ENCODE peak calls at places on chromosomes 11 and 22, in four cellular contexts. B is PC-3; X is naive thymus-derived CD4-positive, alpha-beta T cell; D is IMR-90. H is an unnamed sample.
A peak's percentile ranks its signal among the peaks of the same experiment; 100 is the strongest.

GRCh38 chr11:36311926-36312592 is 16.0 kb downstream of the PRR5L start:
- DNase-seq in B (no peak), X (no peak), D (peak; percentile 5), H (no peak)

GRCh38 chr11:2796091-2796490 is 89.5 kb downstream of the CDKN1C start:
- DNase-seq in D (no peak), B (no peak), X (no peak), H (no peak)

GRCh38 chr22:37030560-37031281 is 11.2 kb downstream of the MPST start:
- DNase-seq in D (no peak), B (no peak), X (no peak), H (no peak)

GRCh38 chr11:111512296-111513239 is at the start of gene BTG4:
- DNase-seq in B (no peak), X (peak; percentile 10), D (no peak), H (peak; percentile 26)

GRCh38 chr11:70105369-70105754 is 27.2 kb downstream of the ANO1 start:
- DNase-seq in B (no peak), D (no peak), X (no peak), H (no peak)

GRCh38 chr11:19675397-19675796 is 37.2 kb upstream of the NAV2 start:
- DNase-seq in B (peak; percentile 40), X (no peak), D (no peak), H (no peak)

GRCh38 chr22:39545310-39546063 is 12.9 kb upstream of the RPS19BP1 start:
- DNase-seq in B (no peak), D (no peak), X (peak; percentile 51), H (no peak)

GRCh38 chr11:126480410-126481302 is 125.2 kb downstream of the ST3GAL4 start:
- DNase-seq in B (peak; percentile 93), X (peak; percentile 45), D (peak; percentile 88), H (peak; percentile 79)

GRCh38 chr11:128804481-128804880 is 62.6 kb downstream of the KCNJ1 start:
- DNase-seq in D (peak; percentile 83), B (no peak), X (no peak), H (no peak)

GRCh38 chr11:119434531-119435330 is 11.8 kb upstream of the THY1 start:
- DNase-seq in X (no peak), D (no peak), B (no peak), H (no peak)

GRCh38 chr11:115803341-115803740 is 299.1 kb upstream of the CADM1 start:
- DNase-seq in D (no peak), X (no peak), B (no peak), H (no peak)

GRCh38 chr11:109150603-109151002 is 271.4 kb upstream of the C11orf87 start:
- DNase-seq in D (no peak), B (no peak), X (no peak), H (no peak)

GRCh38 chr22:42522546-42522945 is 3.0 kb upstream of the RRP7A start:
- DNase-seq in X (no peak), D (no peak), B (no peak), H (no peak)

GRCh38 chr11:57456960-57457642 is 3.2 kb upstream of the RTN4RL2 start:
- DNase-seq in D (peak; percentile 77), B (peak; percentile 94), X (peak; percentile 61), H (peak; percentile 80)

GRCh38 chr11:97961431-97961830 is 1059.3 kb upstream of the CNTN5 start:
- DNase-seq in X (no peak), B (no peak), D (no peak), H (no peak)

GRCh38 chr11:76424379-76424778 is 20.4 kb upstream of the EMSY start:
- DNase-seq in D (no peak), X (no peak), B (no peak), H (no peak)

GRCh38 chr11:133917921-133918605 is 38.7 kb downstream of the IGSF9B start:
- DNase-seq in D (no peak), X (no peak), B (no peak), H (no peak)

GRCh38 chr22:45807156-45807915 is 135.7 kb downstream of the ATXN10 start:
- DNase-seq in B (peak; percentile 55), D (peak; percentile 60), X (no peak), H (no peak)

GRCh38 chr11:61392991-61393595 is 706 bp downstream of the TMEM216 start:
- DNase-seq in B (peak; percentile 53), X (no peak), D (peak; percentile 34), H (no peak)

GRCh38 chr11:124198852-124199389 is 15.8 kb downstream of the OR10D3 start:
- DNase-seq in X (no peak), D (no peak), B (no peak), H (peak; percentile 9)

GRCh38 chr22:49934891-49935557 is 16.6 kb downstream of the CRELD2 start:
- DNase-seq in D (peak; percentile 39), X (peak; percentile 82), B (no peak), H (peak; percentile 81)

GRCh38 chr22:36816635-36817428 is at the start of gene PVALB:
- DNase-seq in D (peak; percentile 13), X (peak; percentile 10), B (peak; percentile 29), H (peak; percentile 38)

GRCh38 chr11:45482331-45482730 is 183.1 kb downstream of the CHST1 start:
- DNase-seq in B (no peak), D (no peak), X (no peak), H (no peak)

GRCh38 chr11:7612661-7613393 is 60.5 kb downstream of the CYB5R2 start:
- DNase-seq in X (no peak), B (peak; percentile 64), D (peak; percentile 2), H (no peak)

GRCh38 chr11:76838422-76839068 is 22.2 kb upstream of the ACER3 start:
- DNase-seq in D (no peak), X (no peak), B (no peak), H (no peak)

GRCh38 chr11:120057595-120058581 is 80.0 kb downstream of the TRIM29 start:
- DNase-seq in X (no peak), D (no peak), B (peak; percentile 51), H (peak; percentile 30)

GRCh38 chr11:73333173-73333572 is 25.1 kb downstream of the ARHGEF17 start:
- DNase-seq in X (no peak), B (no peak), D (no peak), H (no peak)

GRCh38 chr11:111427471-111427912 is 48.4 kb upstream of the POU2AF1 start:
- DNase-seq in X (no peak), B (no peak), D (no peak), H (no peak)

GRCh38 chr11:130396965-130397364 is 31.4 kb downstream of the ADAMTS8 start:
- DNase-seq in B (no peak), D (no peak), X (no peak), H (no peak)

GRCh38 chr11:59510917-59511589 is at the start of gene OR4D9:
- DNase-seq in D (no peak), X (no peak), B (no peak), H (no peak)

GRCh38 chr11:8110396-8110795 is 29.4 kb downstream of the TUB start:
- DNase-seq in D (no peak), X (no peak), B (no peak), H (no peak)

GRCh38 chr11:12963789-12964536 is 45.2 kb upstream of the RASSF10 start:
- DNase-seq in D (peak; percentile 48), X (peak; percentile 25), B (peak; percentile 80), H (peak; percentile 43)

GRCh38 chr11:69205929-69206612 is 50.3 kb downstream of the SMIM38 start:
- DNase-seq in D (no peak), X (no peak), B (no peak), H (no peak)

GRCh38 chr22:20551805-20552449 is 44.5 kb downstream of the MED15 start:
- DNase-seq in B (no peak), X (no peak), D (no peak), H (no peak)

DNA sequence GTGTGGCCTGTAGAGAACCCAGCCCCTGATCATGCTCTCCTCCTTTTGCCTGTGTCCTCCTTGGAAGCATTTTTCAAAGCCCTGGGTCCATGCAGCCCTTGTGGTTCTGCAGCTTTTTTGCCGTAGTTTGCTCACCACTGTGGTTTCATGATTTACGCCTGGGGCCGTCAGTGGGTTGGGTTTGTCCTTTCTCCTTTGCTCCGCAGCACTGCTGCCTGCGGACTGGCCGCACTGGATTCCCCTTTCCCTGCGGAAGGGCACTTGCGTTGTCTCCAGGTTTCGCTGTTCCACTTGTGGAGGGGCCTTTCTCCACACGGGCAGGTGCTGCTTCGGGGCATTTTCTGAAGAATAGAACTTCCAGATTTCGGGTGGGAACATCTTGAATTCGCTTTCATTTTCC is 1260.9 kb downstream of the BRD1 start:
- DNase-seq in D (no peak), X (no peak), B (no peak), H (no peak)
- H3K9me3 ChIP-seq in D (peaks cover 65% of the 10 kb centered on the region), X (no peaks in the 10 kb centered on the region), B (no peaks in the 10 kb centered on the region), H (no peaks in the 10 kb centered on the region)

GRCh38 chr11:65471410-65471762 is 27.5 kb upstream of the MALAT1 start:
- DNase-seq in X (no peak), B (peak; percentile 59), D (peak; percentile 79), H (peak; percentile 80)
- H3K4me3 ChIP-seq in X (peak overlapping the region; percentile 15), B (peak overlapping the region; percentile 5), D (peak overlapping the region; percentile 13), H (no peak overlapping the region)

GRCh38 chr22:16781074-16781763 is 44.0 kb downstream of the XKR3 start:
- DNase-seq in D (no peak), X (no peak), B (no peak), H (no peak)
- H3K9me3 ChIP-seq in D (peaks cover 17% of the 10 kb centered on the region), X (no peaks in the 10 kb centered on the region), B (no peaks in the 10 kb centered on the region), H (no peaks in the 10 kb centered on the region)

GRCh38 chr11:123137496-123138270 is 57.4 kb downstream of the CLMP start:
- DNase-seq in X (no peak), B (no peak), D (peak; percentile 75), H (peak; percentile 77)
- H3K4me3 ChIP-seq in X (no peak overlapping the region), B (no peak overlapping the region), D (no peak overlapping the region), H (no peak overlapping the region)

GRCh38 chr22:47207846-47208554 is 445.6 kb downstream of the TBC1D22A start:
- DNase-seq in X (no peak), B (no peak), D (no peak), H (no peak)

GRCh38 chr22:47210686-47211085 is 448.2 kb downstream of the TBC1D22A start:
- DNase-seq in B (no peak), D (no peak), X (no peak), H (no peak)

GRCh38 chr22:47209077-47209514 is 446.6 kb downstream of the TBC1D22A start:
- DNase-seq in B (no peak), D (peak; percentile 18), X (no peak), H (no peak)

GRCh38 chr22:47209547-47210023 is 447.1 kb downstream of the TBC1D22A start:
- DNase-seq in X (no peak), B (no peak), D (no peak), H (no peak)

GRCh38 chr22:47210112-47210657 is 447.7 kb downstream of the TBC1D22A start:
- DNase-seq in X (no peak), D (no peak), B (no peak), H (no peak)
- H3K9me3 ChIP-seq in X (no peaks in the 10 kb centered on the region), D (peaks cover 3% of the 10 kb centered on the region), B (no peaks in the 10 kb centered on the region), H (no peaks in the 10 kb centered on the region)

GRCh38 chr11:96306600-96306932 is 36.4 kb downstream of the MAML2 start:
- DNase-seq in B (no peak), D (no peak), X (no peak), H (no peak)
- H3K4me3 ChIP-seq in B (peak overlapping the region; percentile 53), D (peak overlapping the region; percentile 29), X (no peak overlapping the region), H (peak overlapping the region; percentile 17)

GRCh38 chr22:48438096-48438495 is 1389.6 kb downstream of the BRD1 start:
- DNase-seq in D (no peak), B (no peak), X (no peak), H (no peak)
- H3K9me3 ChIP-seq in D (peaks cover 67% of the 10 kb centered on the region), B (no peaks in the 10 kb centered on the region), X (no peaks in the 10 kb centered on the region), H (no peaks in the 10 kb centered on the region)

GRCh38 chr11:17162376-17162775 is 45.4 kb downstream of the PIK3C2A start:
- DNase-seq in D (no peak), B (no peak), X (no peak), H (no peak)
- H3K4me3 ChIP-seq in D (no peak overlapping the region), B (no peak overlapping the region), X (no peak overlapping the region), H (no peak overlapping the region)